ENCODE peak calls at places on chromosomes 6 and 20, in six cellular contexts. Y, M, T, X, B and G are unnamed samples.

GRCh38 chr20:6909608-6910007 is 142.1 kb downstream of the BMP2 start:
- DNase-seq in Y (no peak), M (no peak), T (no peak), X (no peak), B (no peak), G (no peak)

GRCh38 chr6:75368151-75368779 is 83.7 kb upstream of the TMEM30A start:
- DNase-seq in Y (no peak), M (peak), T (peak), X (no peak), B (peak), G (peak)

GRCh38 chr20:17678295-17678694 is 3.7 kb downstream of the RRBP1 start:
- DNase-seq in Y (no peak), M (no peak), T (no peak), X (no peak), B (no peak), G (no peak)

GRCh38 chr6:50936277-50936681 is 117.6 kb downstream of the TFAP2B start:
- DNase-seq in Y (no peak), M (no peak), T (no peak), X (no peak), B (no peak), G (no peak)

GRCh38 chr6:67501738-67502137 is 1133.3 kb upstream of the ADGRB3 start:
- DNase-seq in Y (no peak), M (peak), T (peak), X (no peak), B (no peak), G (no peak)

GRCh38 chr6:134223761-134224445 is 94.0 kb downstream of the SGK1 start:
- DNase-seq in Y (no peak), M (peak), T (peak), X (no peak), B (no peak), G (no peak)

GRCh38 chr6:39330476-39330875 is 8.0 kb upstream of the KCNK16 start:
- DNase-seq in Y (no peak), M (no peak), T (no peak), X (no peak), B (no peak), G (no peak)

GRCh38 chr6:93784794-93785757 is 365.7 kb upstream of the EPHA7 start:
- DNase-seq in Y (no peak), M (peak), T (peak), X (no peak), B (no peak), G (no peak)

GRCh38 chr6:79040083-79040482 is 38.0 kb downstream of the PHIP start:
- DNase-seq in Y (no peak), M (peak), T (no peak), X (no peak), B (peak), G (no peak)

GRCh38 chr6:168007592-168008338 is 10.3 kb downstream of the KIF25 start:
- DNase-seq in Y (no peak), M (peak), T (peak), X (no peak), B (no peak), G (no peak)

GRCh38 chr20:3734111-3734843 is 1.8 kb downstream of the HSPA12B start:
- DNase-seq in Y (no peak), M (no peak), T (no peak), X (no peak), B (no peak), G (no peak)

GRCh38 chr20:50625986-50626677 is 65.2 kb downstream of the RIPOR3 start:
- DNase-seq in Y (no peak), M (peak), T (peak), X (peak), B (peak), G (peak)

GRCh38 chr6:89212472-89212871 is 4.7 kb downstream of the GABRR1 start:
- DNase-seq in Y (no peak), M (no peak), T (no peak), X (no peak), B (no peak), G (no peak)

GRCh38 chr6:43052842-43053544 is 658 bp downstream of the CUL7 start:
- DNase-seq in Y (no peak), M (peak), T (peak), X (no peak), B (peak), G (no peak)

GRCh38 chr6:125821825-125822281 is 31.1 kb downstream of the NCOA7 start:
- DNase-seq in Y (no peak), M (no peak), T (peak), X (no peak), B (no peak), G (no peak)

GRCh38 chr6:5995705-5996686 is 10.7 kb downstream of the NRN1 start:
- DNase-seq in Y (peak), M (peak), T (peak), X (peak), B (no peak), G (peak)
- TF ChIP-seq CTCF in Y (peak), M (no peak), T (peak), X (peak), B (no peak), G (no peak)

DNA sequence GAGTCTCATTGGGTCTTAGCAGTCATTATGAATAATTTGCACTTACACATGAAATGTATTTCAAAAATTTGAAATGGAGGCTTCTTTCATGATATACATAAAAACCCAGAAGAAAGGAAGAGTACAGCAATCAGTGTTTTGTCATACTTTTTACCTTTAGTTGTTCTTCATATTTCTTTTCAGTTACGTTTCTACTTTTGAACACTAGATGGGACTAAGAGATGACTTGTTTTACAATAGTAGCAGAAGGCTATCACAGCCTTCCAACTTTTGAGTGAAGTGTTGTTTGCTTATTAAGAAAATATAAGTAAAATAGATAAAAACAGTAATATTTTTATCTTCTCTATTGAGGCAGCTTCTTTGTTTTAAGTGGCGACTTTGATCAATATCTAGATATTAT is 58.1 kb downstream of the L3MBTL3 start:
- DNase-seq in Y (no peak), M (peak), T (peak), X (no peak), B (peak), G (no peak)
- TF ChIP-seq CTCF in Y (peak), M (no peak), T (peak), X (no peak), B (peak), G (no peak)

GRCh38 chr6:45722876-45723275 is 292.8 kb downstream of the CLIC5 start:
- DNase-seq in Y (no peak), M (no peak), T (no peak), X (no peak), B (no peak), G (no peak)

GRCh38 chr6:45718901-45719300 is 296.8 kb downstream of the CLIC5 start:
- DNase-seq in Y (no peak), M (peak), T (peak), X (no peak), B (no peak), G (no peak)

GRCh38 chr6:45724511-45724910 is 291.1 kb downstream of the CLIC5 start:
- DNase-seq in Y (no peak), M (peak), T (peak), X (no peak), B (no peak), G (no peak)

GRCh38 chr6:45724027-45724426 is 291.6 kb downstream of the CLIC5 start:
- DNase-seq in Y (no peak), M (no peak), T (no peak), X (no peak), B (no peak), G (no peak)

GRCh38 chr6:45721665-45722064 is 294.0 kb downstream of the CLIC5 start:
- DNase-seq in Y (no peak), M (no peak), T (no peak), X (no peak), B (no peak), G (no peak)
- TF ChIP-seq CTCF in Y (no peak), M (no peak), T (no peak), X (no peak), B (no peak), G (no peak)

GRCh38 chr20:35947489-35947888 is 6.8 kb downstream of the SCAND1 start:
- DNase-seq in Y (no peak), M (peak), T (peak), X (no peak), B (peak), G (peak)

GRCh38 chr20:35947907-35948306 is 6.4 kb downstream of the SCAND1 start:
- DNase-seq in Y (no peak), M (peak), T (peak), X (no peak), B (no peak), G (no peak)

GRCh38 chr20:35953411-35954199 is 697 bp downstream of the SCAND1 start:
- DNase-seq in Y (peak), M (peak), T (no peak), X (peak), B (peak), G (peak)

GRCh38 chr20:35952480-35953410 is 1.6 kb downstream of the SCAND1 start:
- DNase-seq in Y (no peak), M (peak), T (peak), X (no peak), B (peak), G (no peak)

DNA sequence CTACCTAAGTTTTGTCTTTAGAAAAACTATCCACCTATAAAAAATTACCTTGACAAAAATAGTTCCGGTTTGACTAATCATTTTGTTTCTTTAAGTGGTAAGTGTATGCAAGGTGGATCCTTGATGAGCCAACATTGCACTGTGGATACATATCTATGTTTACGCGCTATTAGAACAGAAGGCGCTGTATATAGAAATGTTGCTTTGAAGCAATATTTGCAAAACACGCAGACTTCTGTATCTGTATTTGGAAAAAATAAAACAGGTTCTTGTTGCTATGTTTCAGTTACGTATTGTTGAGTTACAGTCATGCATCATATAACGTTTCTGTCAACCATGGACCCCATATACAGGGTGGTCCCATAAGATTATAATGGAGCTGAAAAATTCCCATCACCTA is 4.2 kb downstream of the SCAND1 start:
- DNase-seq in Y (no peak), M (no peak), T (no peak), X (no peak), B (no peak), G (no peak)
- TF ChIP-seq CTCF in Y (no peak), M (no peak), T (no peak), X (no peak), B (no peak), G (no peak)